ENCODE peak calls at places on chromosomes 6 and 20, in nine cellular contexts. N is HTR-8/SVneo; V is EH; T is stimulated activated CD4-positive, alpha-beta T cell treated with anti-CD3 and anti-CD28 coated beads, Interleukin-1b, Interleukin-23, amount 100 ng/mL, for 24 hours; R is effector memory CD4-positive, alpha-beta T cell; C is activated CD4-positive, CD25-positive, alpha-beta regulatory T cell; U is Peyer's patch; Z is neural crest cell; M is AML-193. P is an unnamed sample.

GRCh38 chr6:113306552-113307145 is 550.5 kb upstream of the MARCKS start:
- DNase-seq in Z (no peak), R (no peak), T (no peak), M (no peak), N (peak; percentile 5), U (peak; percentile 76), C (no peak), V (peak; percentile 21), P (peak; percentile 57)

GRCh38 chr20:3661060-3661820 is 2.0 kb downstream of the GFRA4 start:
- DNase-seq in V (no peak), N (no peak), R (no peak), T (no peak), C (no peak), U (no peak), M (no peak), Z (no peak), P (no peak)

GRCh38 chr20:21835042-21835441 is 129.6 kb downstream of the PAX1 start:
- DNase-seq in R (no peak), M (no peak), C (no peak), Z (no peak), N (no peak), V (no peak), T (no peak), U (no peak), P (no peak)

GRCh38 chr20:57464642-57465211 is 60.2 kb downstream of the CTCFL start:
- DNase-seq in T (no peak), N (peak; percentile 82), R (no peak), M (peak; percentile 72), Z (no peak), U (no peak), V (peak; percentile 18), C (no peak), P (no peak)

GRCh38 chr20:49276201-49276894 is 1.5 kb downstream of the ZNFX1 start:
- DNase-seq in C (no peak), M (peak; percentile 42), Z (no peak), N (peak; percentile 75), U (peak; percentile 27), R (peak; percentile 38), T (peak; percentile 42), V (peak; percentile 74), P (no peak)

GRCh38 chr6:12280901-12281300 is 9.3 kb upstream of the EDN1 start:
- DNase-seq in U (no peak), R (no peak), V (peak; percentile 52), M (no peak), C (no peak), Z (no peak), N (no peak), T (no peak), P (no peak)

GRCh38 chr6:150079604-150080003 is 10.7 kb upstream of the ULBP3 start:
- DNase-seq in R (no peak), U (no peak), N (no peak), M (no peak), T (no peak), Z (no peak), C (no peak), V (peak; percentile 14), P (no peak)

GRCh38 chr20:49475292-49475691 is 7.2 kb downstream of the KCNB1 start:
- DNase-seq in Z (no peak), V (no peak), N (no peak), R (no peak), T (no peak), M (no peak), C (no peak), U (no peak), P (no peak)

GRCh38 chr6:116159782-116160524 is 34.0 kb upstream of the COL10A1 start:
- DNase-seq in N (no peak), U (no peak), R (no peak), V (peak; percentile 83), T (no peak), M (no peak), C (no peak), Z (no peak), P (no peak)

GRCh38 chr20:8912731-8913130 is 156.2 kb upstream of the PLCB4 start:
- DNase-seq in V (no peak), Z (no peak), T (no peak), R (no peak), N (no peak), U (no peak), C (no peak), M (no peak), P (no peak)

GRCh38 chr6:14658909-14659561 is 541.5 kb downstream of the CD83 start:
- DNase-seq in T (no peak), C (no peak), V (peak; percentile 89), Z (no peak), R (no peak), N (peak; percentile 45), M (peak; percentile 99), U (peak; percentile 69), P (no peak)

P was measured in left colon.